ENCODE peak calls at places on chromosomes 2 and 18, in five cellular contexts. Q is cardiac muscle cell, U is body of pancreas, P is tibial artery, I is lower lobe of right lung. Y is an unnamed sample.
A peak's percentile ranks its signal among the peaks of the same experiment; 100 is the strongest.

GRCh38 chr2:10027931-10028330 is 15.4 kb upstream of the KLF11 start:
- DNase-seq in Q (no peak), I (no peak), U (no peak), P (no peak), Y (no peak)

GRCh38 chr2:201255468-201255867 is 4.9 kb upstream of the CASP8 start:
- DNase-seq in I (no peak), U (no peak), Q (no peak), P (no peak), Y (no peak)

GRCh38 chr2:220246356-220246755 is 618.9 kb downstream of the SLC4A3 start:
- DNase-seq in P (no peak), I (no peak), Q (no peak), U (no peak), Y (no peak)

GRCh38 chr2:225678792-225679191 is 279.3 kb downstream of the NYAP2 start:
- DNase-seq in Q (no peak), P (no peak), I (no peak), U (no peak), Y (no peak)

GRCh38 chr2:217215877-217216276 is 356.0 kb upstream of the TNP1 start:
- DNase-seq in Q (no peak), P (no peak), I (no peak), U (no peak), Y (no peak)

GRCh38 chr18:10973579-10974260 is 175.6 kb downstream of the PIEZO2 start:
- DNase-seq in Q (peak; percentile 61), P (no peak), I (no peak), U (no peak), Y (no peak)

GRCh38 chr2:240250985-240251847 is 110.8 kb upstream of the OTOS start:
- DNase-seq in Q (peak; percentile 96), U (peak; percentile 95), P (peak; percentile 94), I (peak; percentile 87), Y (peak; percentile 92)

GRCh38 chr2:107418713-107419112 is 408.0 kb upstream of the RGPD4 start:
- DNase-seq in Q (no peak), P (no peak), I (no peak), U (no peak), Y (no peak)

GRCh38 chr2:133710613-133711012 is 142.3 kb upstream of the NCKAP5 start:
- DNase-seq in Q (no peak), I (no peak), U (no peak), P (no peak), Y (no peak)

GRCh38 chr2:168089200-168089599 is 158.2 kb downstream of the STK39 start:
- DNase-seq in I (no peak), U (no peak), P (no peak), Q (no peak), Y (no peak)

GRCh38 chr2:206045251-206045650 is 40.7 kb downstream of the INO80D start:
- DNase-seq in P (no peak), Q (no peak), I (no peak), U (no peak), Y (no peak)

GRCh38 chr2:132757676-132758075 is 87.7 kb upstream of the LYPD1 start:
- DNase-seq in U (no peak), Q (peak; percentile 5), P (no peak), I (no peak), Y (no peak)

GRCh38 chr2:234254783-234255521 is 204.4 kb downstream of the SPP2 start:
- DNase-seq in P (no peak), I (no peak), U (no peak), Q (no peak), Y (no peak)

GRCh38 chr18:10374615-10375295 is 79.7 kb upstream of the APCDD1 start:
- DNase-seq in Q (no peak), I (no peak), U (no peak), P (no peak), Y (no peak)

GRCh38 chr2:169393068-169393590 is 30.8 kb upstream of the LRP2 start:
- DNase-seq in I (no peak), U (no peak), Q (no peak), P (no peak), Y (no peak)

GRCh38 chr18:35000457-35000856 is 40.8 kb upstream of the MAPRE2 start:
- DNase-seq in P (no peak), I (no peak), U (no peak), Q (no peak), Y (no peak)

GRCh38 chr2:226963528-226963927 is 127.7 kb downstream of the RHBDD1 start:
- DNase-seq in I (no peak), Q (peak; percentile 54), U (no peak), P (no peak), Y (no peak)

GRCh38 chr2:238669581-238670340 is 178.1 kb upstream of the TWIST2 start:
- DNase-seq in P (no peak), Q (peak; percentile 13), U (no peak), I (no peak), Y (no peak)

GRCh38 chr2:102065675-102066252 is 74.0 kb downstream of the IL1R2 start:
- DNase-seq in U (no peak), I (peak; percentile 62), P (no peak), Q (peak; percentile 94), Y (peak; percentile 77)

GRCh38 chr2:159146930-159147666 is 139.4 kb downstream of the WDSUB1 start:
- DNase-seq in U (peak; percentile 59), I (no peak), P (no peak), Q (peak; percentile 38), Y (no peak)

GRCh38 chr2:72539145-72539552 is 286.7 kb downstream of the EXOC6B start:
- DNase-seq in I (no peak), Q (peak; percentile 90), P (no peak), U (no peak), Y (no peak)

GRCh38 chr2:176552456-176553135 is 283.4 kb downstream of the MTX2 start:
- DNase-seq in U (no peak), I (no peak), Q (peak; percentile 71), P (no peak), Y (no peak)

GRCh38 chr2:145957929-145958328 is 1438.0 kb upstream of the ZEB2 start:
- DNase-seq in I (no peak), U (no peak), Q (peak; percentile 9), P (no peak), Y (no peak)

GRCh38 chr18:78781601-78781960 is 198.0 kb upstream of the SALL3 start:
- DNase-seq in P (no peak), Q (no peak), U (no peak), I (no peak), Y (no peak)
- H3K4me1 ChIP-seq in P (no peaks in the 10 kb centered on the region), Q (no peaks in the 10 kb centered on the region), U (peaks cover 6% of the 10 kb centered on the region), I (no peaks in the 10 kb centered on the region), Y (no peaks in the 10 kb centered on the region)

GRCh38 chr2:64119369-64119768 is 24.9 kb downstream of the PELI1 start:
- DNase-seq in U (no peak), I (no peak), P (no peak), Q (no peak), Y (no peak)

GRCh38 chr2:64122358-64122757 is 21.9 kb downstream of the PELI1 start:
- DNase-seq in I (no peak), U (no peak), P (no peak), Q (no peak), Y (no peak)

GRCh38 chr2:64123740-64124139 is 20.5 kb downstream of the PELI1 start:
- DNase-seq in Q (no peak), P (no peak), U (no peak), I (no peak), Y (no peak)

GRCh38 chr2:64120928-64121327 is 23.3 kb downstream of the PELI1 start:
- DNase-seq in Q (no peak), U (no peak), P (no peak), I (no peak), Y (no peak)

GRCh38 chr2:64120008-64120407 is 24.2 kb downstream of the PELI1 start:
- DNase-seq in Q (no peak), P (no peak), U (no peak), I (no peak), Y (no peak)
- H3K4me1 ChIP-seq in Q (peaks cover 15% of the 10 kb centered on the region), P (peaks cover 52% of the 10 kb centered on the region), U (peaks cover 41% of the 10 kb centered on the region), I (peaks cover 36% of the 10 kb centered on the region), Y (peaks cover 17% of the 10 kb centered on the region)

GRCh38 chr2:127413200-127413599 is 5.0 kb upstream of the PROC start:
- DNase-seq in I (no peak), P (no peak), U (no peak), Q (no peak), Y (no peak)

GRCh38 chr2:127414855-127415592 is 3.2 kb upstream of the PROC start:
- DNase-seq in Q (no peak), I (no peak), P (no peak), U (no peak), Y (no peak)

GRCh38 chr2:127411609-127412370 is 6.4 kb upstream of the PROC start:
- DNase-seq in Q (no peak), P (no peak), U (peak; percentile 52), I (no peak), Y (no peak)

GRCh38 chr2:127415593-127416485 is 2.4 kb upstream of the PROC start:
- DNase-seq in Q (no peak), I (peak; percentile 89), U (peak; percentile 86), P (no peak), Y (peak; percentile 82)

DNA sequence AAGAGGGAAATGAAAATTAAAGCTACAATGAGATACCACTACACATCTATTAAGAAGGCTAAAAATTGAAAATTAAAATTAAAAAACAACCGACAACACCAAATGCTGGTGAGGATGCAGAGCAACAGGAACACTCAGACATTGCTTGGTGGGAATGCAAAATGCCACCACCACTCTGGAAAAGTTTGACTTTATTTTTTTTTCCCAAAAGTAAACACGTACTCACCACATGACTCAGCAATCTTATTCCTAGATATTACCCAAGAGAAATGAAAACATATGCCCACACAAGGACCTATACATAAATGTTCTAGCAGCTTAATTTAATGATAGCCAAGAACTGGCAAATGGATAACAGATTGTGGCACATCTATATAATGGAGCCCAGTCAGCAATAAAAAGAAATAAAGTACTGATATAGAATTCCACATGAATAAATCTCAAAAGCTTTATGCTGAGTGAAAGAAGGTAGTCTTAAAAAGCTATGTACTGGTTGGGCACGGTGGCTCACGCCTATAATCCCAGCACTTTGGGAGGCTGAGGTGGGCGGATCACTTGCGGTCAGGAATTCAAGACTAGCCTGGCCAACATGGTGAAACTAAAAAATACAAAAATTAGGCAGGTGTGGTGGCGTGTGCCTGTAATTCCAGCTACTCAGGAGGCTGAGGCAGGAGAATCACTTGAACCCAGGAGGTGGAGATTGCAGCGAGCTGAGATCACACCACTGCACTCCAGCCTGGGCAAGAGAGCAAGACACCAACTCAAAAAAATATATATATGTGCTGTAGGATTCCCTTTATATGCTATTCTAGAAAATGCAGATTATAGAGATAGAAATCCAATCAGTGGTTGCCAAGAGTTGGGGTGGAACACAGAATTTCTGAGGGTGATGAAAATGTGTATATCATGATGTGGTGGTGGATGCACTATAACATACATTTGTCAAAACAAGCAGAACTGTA is 4.2 kb upstream of the PROC start:
- DNase-seq in Q (peak; percentile 59), U (no peak), I (no peak), P (no peak), Y (no peak)
- H3K4me1 ChIP-seq in Q (peaks cover 8% of the 10 kb centered on the region), U (peaks cover 39% of the 10 kb centered on the region), I (peaks cover 46% of the 10 kb centered on the region), P (peaks cover 75% of the 10 kb centered on the region), Y (peaks cover 32% of the 10 kb centered on the region)

DNA sequence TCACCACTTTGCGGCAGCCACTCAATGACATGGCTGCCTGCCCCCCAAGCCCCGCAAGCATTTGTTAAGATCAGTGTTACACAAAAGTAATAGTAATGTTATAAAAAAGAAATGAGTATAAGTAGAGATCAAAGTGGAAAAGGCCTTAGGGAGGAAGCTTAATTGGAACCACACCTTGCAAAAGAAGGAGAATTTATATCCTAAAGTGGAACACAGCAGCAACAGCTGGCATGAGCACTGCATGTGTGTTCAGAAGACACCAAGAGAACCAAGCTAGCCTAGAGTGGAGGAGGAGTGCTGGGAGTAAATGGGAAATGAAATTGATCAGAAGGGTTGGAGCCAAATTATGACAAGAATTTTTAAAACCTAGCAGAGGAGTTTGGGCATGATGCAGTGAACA is 73.1 kb upstream of the STK17B start:
- DNase-seq in P (no peak), U (no peak), I (no peak), Q (no peak), Y (no peak)
- H3K4me1 ChIP-seq in P (peaks cover 37% of the 10 kb centered on the region), U (no peaks in the 10 kb centered on the region), I (peaks cover 51% of the 10 kb centered on the region), Q (no peaks in the 10 kb centered on the region), Y (no peaks in the 10 kb centered on the region)

Y was measured in psoas muscle.